ENCODE peak calls at places on chromosomes 5 and 9, in five cellular contexts. One of them, this sample, is unnamed.

GRCh38 chr9:20191239-20191840 is 402.5 kb upstream of the SLC24A2 start:
- DNase-seq in A549: peak; percentile 9
- DNase-seq in SJSA1: no peak
- DNase-seq in suprapubic skin: no peak
- DNase-seq in lower lobe of right lung: no peak
- DNase-seq in this sample: no peak

GRCh38 chr9:35801328-35802128 is 10.1 kb downstream of the NPR2 start:
- DNase-seq in lower lobe of right lung: no peak
- DNase-seq in SJSA1: no peak
- DNase-seq in A549: no peak
- DNase-seq in suprapubic skin: no peak
- DNase-seq in this sample: no peak

GRCh38 chr9:98402272-98402840 is 146.9 kb upstream of the TBC1D2 start:
- DNase-seq in SJSA1: no peak
- DNase-seq in suprapubic skin: no peak
- DNase-seq in lower lobe of right lung: no peak
- DNase-seq in A549: no peak
- DNase-seq in this sample: no peak

GRCh38 chr5:44945743-44946142 is 137.0 kb downstream of the MRPS30 start:
- DNase-seq in lower lobe of right lung: no peak
- DNase-seq in suprapubic skin: no peak
- DNase-seq in A549: no peak
- DNase-seq in SJSA1: no peak
- DNase-seq in this sample: no peak

GRCh38 chr9:112796485-112796884 is 45.9 kb downstream of the SNX30 start:
- DNase-seq in A549: no peak
- DNase-seq in lower lobe of right lung: no peak
- DNase-seq in SJSA1: no peak
- DNase-seq in suprapubic skin: no peak
- DNase-seq in this sample: no peak

GRCh38 chr5:146912874-146913273 is 34.3 kb upstream of the PPP2R2B start:
- DNase-seq in SJSA1: no peak
- DNase-seq in suprapubic skin: no peak
- DNase-seq in A549: no peak
- DNase-seq in lower lobe of right lung: no peak
- DNase-seq in this sample: no peak

GRCh38 chr5:134136221-134136631 is 21.7 kb downstream of the TCF7 start:
- DNase-seq in A549: no peak
- DNase-seq in suprapubic skin: peak; percentile 39
- DNase-seq in SJSA1: no peak
- DNase-seq in lower lobe of right lung: peak; percentile 12
- DNase-seq in this sample: peak; percentile 21

GRCh38 chr9:3887121-3887797 is 361.5 kb upstream of the RFX3 start:
- DNase-seq in A549: no peak
- DNase-seq in lower lobe of right lung: no peak
- DNase-seq in SJSA1: no peak
- DNase-seq in suprapubic skin: no peak
- DNase-seq in this sample: no peak

GRCh38 chr5:87210076-87210475 is 57.6 kb upstream of the RASA1 start:
- DNase-seq in suprapubic skin: no peak
- DNase-seq in lower lobe of right lung: no peak
- DNase-seq in A549: no peak
- DNase-seq in SJSA1: peak; percentile 42
- DNase-seq in this sample: no peak

GRCh38 chr5:72015103-72015548 is 92.1 kb upstream of the MAP1B start:
- DNase-seq in A549: peak; percentile 83
- DNase-seq in lower lobe of right lung: no peak
- DNase-seq in SJSA1: peak; percentile 53
- DNase-seq in suprapubic skin: no peak
- DNase-seq in this sample: peak; percentile 9

GRCh38 chr5:54900906-54901725 is 84.3 kb downstream of the ESM1 start:
- DNase-seq in SJSA1: no peak
- DNase-seq in A549: no peak
- DNase-seq in suprapubic skin: peak; percentile 79
- DNase-seq in lower lobe of right lung: no peak
- DNase-seq in this sample: no peak

GRCh38 chr5:144205141-144205551 is 34.5 kb downstream of the KCTD16 start:
- DNase-seq in lower lobe of right lung: no peak
- DNase-seq in suprapubic skin: peak; percentile 55
- DNase-seq in SJSA1: peak; percentile 11
- DNase-seq in A549: peak; percentile 34
- DNase-seq in this sample: no peak

GRCh38 chr9:98370976-98371315 is 115.5 kb upstream of the TBC1D2 start:
- DNase-seq in A549: no peak
- DNase-seq in suprapubic skin: no peak
- DNase-seq in lower lobe of right lung: no peak
- DNase-seq in SJSA1: no peak
- DNase-seq in this sample: no peak

GRCh38 chr5:116455061-116455460 is 119.6 kb downstream of the SEMA6A start:
- DNase-seq in A549: no peak
- DNase-seq in SJSA1: peak; percentile 72
- DNase-seq in suprapubic skin: no peak
- DNase-seq in lower lobe of right lung: no peak
- DNase-seq in this sample: no peak

GRCh38 chr5:171570244-171570819 is 150.9 kb downstream of the FGF18 start:
- DNase-seq in suprapubic skin: no peak
- DNase-seq in lower lobe of right lung: no peak
- DNase-seq in SJSA1: no peak
- DNase-seq in A549: no peak
- DNase-seq in this sample: no peak

GRCh38 chr5:172727551-172727950 is 43.4 kb downstream of the DUSP1 start:
- DNase-seq in A549: no peak
- DNase-seq in suprapubic skin: no peak
- DNase-seq in SJSA1: no peak
- DNase-seq in lower lobe of right lung: no peak
- DNase-seq in this sample: no peak

GRCh38 chr9:125374443-125375309 is 113.0 kb downstream of the GAPVD1 start:
- DNase-seq in SJSA1: peak; percentile 40
- DNase-seq in suprapubic skin: peak; percentile 75
- DNase-seq in A549: peak; percentile 72
- DNase-seq in lower lobe of right lung: peak; percentile 68
- DNase-seq in this sample: peak; percentile 60

GRCh38 chr5:76426391-76426802 is 23.3 kb downstream of the IQGAP2 start:
- DNase-seq in A549: no peak
- DNase-seq in lower lobe of right lung: no peak
- DNase-seq in suprapubic skin: no peak
- DNase-seq in SJSA1: no peak
- DNase-seq in this sample: no peak

GRCh38 chr9:89421595-89421994 is 76.3 kb downstream of the SEMA4D start:
- DNase-seq in SJSA1: no peak
- DNase-seq in suprapubic skin: no peak
- DNase-seq in A549: no peak
- DNase-seq in lower lobe of right lung: no peak
- DNase-seq in this sample: peak; percentile 5

GRCh38 chr5:75603421-75603820 is 7.8 kb upstream of the ANKDD1B start:
- DNase-seq in lower lobe of right lung: no peak
- DNase-seq in SJSA1: peak; percentile 49
- DNase-seq in A549: no peak
- DNase-seq in suprapubic skin: no peak
- DNase-seq in this sample: no peak

GRCh38 chr5:147453901-147454814 is 55.7 kb downstream of the DPYSL3 start:
- DNase-seq in A549: peak; percentile 76
- DNase-seq in lower lobe of right lung: peak; percentile 88
- DNase-seq in suprapubic skin: peak; percentile 93
- DNase-seq in SJSA1: peak; percentile 98
- DNase-seq in this sample: peak; percentile 87

GRCh38 chr9:18396102-18396728 is 77.7 kb upstream of the ADAMTSL1 start:
- DNase-seq in suprapubic skin: no peak
- DNase-seq in lower lobe of right lung: no peak
- DNase-seq in A549: peak; percentile 24
- DNase-seq in SJSA1: no peak
- DNase-seq in this sample: no peak

GRCh38 chr5:38467353-38468040 is 88.9 kb downstream of the LIFR start:
- DNase-seq in lower lobe of right lung: no peak
- DNase-seq in suprapubic skin: peak; percentile 74
- DNase-seq in SJSA1: peak; percentile 40
- DNase-seq in A549: no peak
- DNase-seq in this sample: peak; percentile 64

GRCh38 chr5:109876030-109876726 is 186.5 kb downstream of the MAN2A1 start:
- DNase-seq in A549: no peak
- DNase-seq in SJSA1: no peak
- DNase-seq in suprapubic skin: no peak
- DNase-seq in lower lobe of right lung: no peak
- DNase-seq in this sample: no peak

GRCh38 chr9:70496244-70496643 is 81.8 kb upstream of the KLF9 start:
- DNase-seq in A549: no peak
- DNase-seq in SJSA1: no peak
- DNase-seq in lower lobe of right lung: no peak
- DNase-seq in suprapubic skin: no peak
- DNase-seq in this sample: no peak

GRCh38 chr5:113340537-113340936 is 94.3 kb downstream of the TSSK1B start:
- DNase-seq in lower lobe of right lung: no peak
- DNase-seq in SJSA1: no peak
- DNase-seq in suprapubic skin: no peak
- DNase-seq in A549: peak; percentile 12
- DNase-seq in this sample: no peak

GRCh38 chr5:113090336-113091106 is 113.9 kb downstream of the DCP2 start:
- DNase-seq in SJSA1: peak; percentile 86
- DNase-seq in lower lobe of right lung: no peak
- DNase-seq in A549: no peak
- DNase-seq in suprapubic skin: no peak
- DNase-seq in this sample: no peak

GRCh38 chr9:90107021-90107771 is 502.4 kb downstream of the GADD45G start:
- DNase-seq in A549: peak; percentile 28
- DNase-seq in suprapubic skin: no peak
- DNase-seq in SJSA1: no peak
- DNase-seq in lower lobe of right lung: no peak
- DNase-seq in this sample: peak; percentile 28

GRCh38 chr5:176420086-176420485 is 3.7 kb upstream of the CLTB start:
- DNase-seq in A549: no peak
- DNase-seq in suprapubic skin: no peak
- DNase-seq in SJSA1: no peak
- DNase-seq in lower lobe of right lung: no peak
- DNase-seq in this sample: no peak
- H3K9me3 ChIP-seq in A549: peaks cover 4% of the 10 kb centered on the region
- H3K9me3 ChIP-seq in suprapubic skin: no peaks in the 10 kb centered on the region
- H3K9me3 ChIP-seq in SJSA1: peaks cover 15% of the 10 kb centered on the region
- H3K9me3 ChIP-seq in lower lobe of right lung: no peaks in the 10 kb centered on the region
- H3K9me3 ChIP-seq in this sample: no peaks in the 10 kb centered on the region

GRCh38 chr9:136692190-136693134 is 5.2 kb upstream of the AGPAT2 start:
- DNase-seq in lower lobe of right lung: no peak
- DNase-seq in SJSA1: no peak
- DNase-seq in suprapubic skin: no peak
- DNase-seq in A549: no peak
- DNase-seq in this sample: peak; percentile 63

GRCh38 chr9:136690841-136691261 is 3.6 kb upstream of the AGPAT2 start:
- DNase-seq in suprapubic skin: no peak
- DNase-seq in lower lobe of right lung: peak; percentile 72
- DNase-seq in A549: no peak
- DNase-seq in SJSA1: no peak
- DNase-seq in this sample: no peak

GRCh38 chr9:136690104-136690840 is 3.0 kb upstream of the AGPAT2 start:
- DNase-seq in suprapubic skin: no peak
- DNase-seq in lower lobe of right lung: no peak
- DNase-seq in A549: no peak
- DNase-seq in SJSA1: no peak
- DNase-seq in this sample: no peak

GRCh38 chr9:136693135-136693489 is 5.9 kb upstream of the AGPAT2 start:
- DNase-seq in A549: no peak
- DNase-seq in suprapubic skin: no peak
- DNase-seq in lower lobe of right lung: no peak
- DNase-seq in SJSA1: no peak
- DNase-seq in this sample: no peak

DNA sequence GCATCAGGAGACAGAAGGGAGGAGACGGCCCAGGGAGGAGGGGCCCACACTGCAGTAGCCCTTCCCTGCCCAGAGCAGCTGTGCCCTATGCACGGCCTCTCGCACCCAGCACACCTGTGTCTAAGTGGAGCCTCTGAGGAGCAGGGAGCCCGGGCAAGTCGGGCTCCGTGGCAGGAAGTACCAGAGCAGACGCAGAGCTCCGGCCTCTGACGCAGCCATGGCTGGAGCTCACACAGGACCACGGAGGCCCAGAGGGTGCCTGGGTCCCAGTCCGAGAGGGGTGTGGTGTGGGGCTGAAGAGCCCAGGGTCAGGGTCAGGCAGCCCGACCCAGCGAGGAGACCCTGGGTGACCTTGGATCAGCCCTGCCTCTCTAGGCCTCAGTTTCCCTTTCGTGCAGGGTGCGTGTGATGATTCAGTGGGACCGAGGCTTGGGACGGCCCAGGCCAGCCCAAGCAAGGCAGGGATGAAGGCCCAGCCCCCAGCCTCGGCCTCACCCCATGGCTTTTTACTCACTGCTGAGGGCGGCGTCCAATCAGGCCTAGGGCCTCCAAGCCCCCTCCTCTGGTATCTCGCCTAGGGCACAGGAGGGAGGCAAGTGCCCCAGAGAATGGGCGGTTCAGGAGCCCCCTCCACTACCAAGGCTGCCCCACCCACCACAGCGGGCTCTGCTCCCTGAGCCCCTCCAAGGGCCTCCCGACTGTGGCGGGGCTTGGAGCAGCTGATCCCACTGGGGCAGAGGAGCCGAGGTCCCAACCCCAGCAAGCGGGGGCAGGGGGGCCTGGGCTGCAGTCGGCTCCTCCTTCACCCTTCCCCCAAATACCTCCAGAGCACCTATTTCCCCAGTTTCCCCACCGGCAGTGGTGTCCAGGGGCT is 4.3 kb upstream of the AGPAT2 start:
- DNase-seq in suprapubic skin: no peak
- DNase-seq in A549: no peak
- DNase-seq in lower lobe of right lung: no peak
- DNase-seq in SJSA1: no peak
- DNase-seq in this sample: no peak
- H3K4me1 ChIP-seq in suprapubic skin: peaks cover 37% of the 10 kb centered on the region
- H3K4me1 ChIP-seq in A549: peaks cover 66% of the 10 kb centered on the region
- H3K4me1 ChIP-seq in lower lobe of right lung: peaks cover 72% of the 10 kb centered on the region
- H3K4me1 ChIP-seq in SJSA1: peaks cover 7% of the 10 kb centered on the region
- H3K4me1 ChIP-seq in this sample: peaks cover 40% of the 10 kb centered on the region

DNA sequence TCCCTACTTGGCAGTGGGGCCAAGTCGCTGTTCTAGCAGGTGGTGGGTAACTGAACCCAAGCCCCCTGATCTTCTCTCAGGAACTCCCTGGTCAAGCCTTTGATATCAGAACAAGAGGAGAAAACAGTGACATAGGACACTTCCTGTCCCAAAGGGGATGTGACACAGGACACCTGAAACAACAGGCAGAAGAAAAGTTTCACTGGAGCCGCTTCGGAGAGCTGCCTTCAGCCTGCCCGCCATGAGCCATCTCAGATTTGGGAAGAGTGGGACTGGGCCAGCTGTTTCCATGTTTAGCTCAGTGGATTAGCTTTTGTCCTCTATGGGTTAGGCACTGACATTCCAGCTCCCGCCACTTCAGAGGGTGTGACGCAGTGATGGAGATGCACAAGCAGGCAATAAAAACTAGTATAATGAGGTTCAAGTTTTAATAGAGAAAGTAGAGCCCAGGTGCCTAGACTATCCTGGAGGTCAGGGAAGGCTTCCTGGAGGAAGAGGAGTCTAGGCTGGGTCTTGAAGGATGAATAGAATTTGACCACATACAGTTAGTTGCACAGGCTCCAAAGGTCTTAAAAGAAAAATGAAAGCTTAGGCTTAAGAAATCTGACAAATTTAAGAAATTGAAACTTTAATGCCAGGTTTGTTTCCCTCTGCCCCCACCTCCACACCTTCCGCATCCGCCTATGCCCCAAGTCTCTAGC is 104.1 kb upstream of the SPRY4 start:
- DNase-seq in SJSA1: no peak
- DNase-seq in lower lobe of right lung: no peak
- DNase-seq in suprapubic skin: no peak
- DNase-seq in A549: no peak
- DNase-seq in this sample: no peak
- H3K4me3 ChIP-seq in SJSA1: no peak overlapping the region
- H3K4me3 ChIP-seq in lower lobe of right lung: no peak overlapping the region
- H3K4me3 ChIP-seq in suprapubic skin: no peak overlapping the region
- H3K4me3 ChIP-seq in A549: no peak overlapping the region
- H3K4me3 ChIP-seq in this sample: no peak overlapping the region

GRCh38 chr9:40927851-40928802 is 200.4 kb downstream of the FOXD4L6 start:
- DNase-seq in SJSA1: no peak
- DNase-seq in suprapubic skin: no peak
- DNase-seq in lower lobe of right lung: no peak
- DNase-seq in A549: no peak
- DNase-seq in this sample: no peak
- H3K9me3 ChIP-seq in SJSA1: peaks cover 13% of the 10 kb centered on the region
- H3K9me3 ChIP-seq in suprapubic skin: peaks cover 70% of the 10 kb centered on the region
- H3K9me3 ChIP-seq in lower lobe of right lung: peaks cover 65% of the 10 kb centered on the region
- H3K9me3 ChIP-seq in A549: peaks cover 79% of the 10 kb centered on the region
- H3K9me3 ChIP-seq in this sample: peaks cover 90% of the 10 kb centered on the region

This sample was measured in mucosa of descending colon.